ENCODE peak calls at places on chromosomes 6 and 20, in six cellular contexts. V, X, G, U, N and L are unnamed samples.

GRCh38 chr6:30490031-30490876 is 945 bp downstream of the HLA-E start:
- DNase-seq in G (peak), U (peak), N (peak), V (no peak), X (peak), L (no peak)

GRCh38 chr20:11130554-11131166 is 456.9 kb upstream of the JAG1 start:
- DNase-seq in G (no peak), X (no peak), N (no peak), V (no peak), U (no peak), L (no peak)

GRCh38 chr20:346640-347316 is at the start of gene NRSN2:
- DNase-seq in U (no peak), G (peak), N (peak), V (no peak), X (no peak), L (no peak)

GRCh38 chr6:9405369-9405768 is 970.0 kb upstream of the SLC35B3 start:
- DNase-seq in G (no peak), N (no peak), U (no peak), V (peak), X (no peak), L (peak)

GRCh38 chr6:111600588-111601440 is 4.9 kb downstream of the TRAF3IP2 start:
- DNase-seq in G (no peak), N (no peak), V (no peak), X (no peak), U (no peak), L (no peak)

GRCh38 chr6:55040102-55040848 is 134.0 kb upstream of the HCRTR2 start:
- DNase-seq in N (no peak), U (no peak), V (peak), X (no peak), G (no peak), L (peak)

GRCh38 chr20:19964289-19965263 is 52.6 kb upstream of the NAA20 start:
- DNase-seq in U (peak), X (no peak), N (peak), V (peak), G (peak), L (peak)

GRCh38 chr6:131909408-131910218 is 41.6 kb downstream of the CCN2 start:
- DNase-seq in U (peak), V (peak), N (peak), X (peak), G (peak), L (peak)

GRCh38 chr6:37698264-37699137 is 818 bp upstream of the MDGA1 start:
- DNase-seq in G (peak), U (no peak), X (peak), N (peak), V (no peak), L (no peak)

GRCh38 chr20:52060794-52061714 is 130.5 kb downstream of the ZFP64 start:
- DNase-seq in U (no peak), N (peak), V (no peak), X (no peak), G (no peak), L (no peak)

GRCh38 chr6:34531580-34532201 is 24.4 kb downstream of the SPDEF start:
- DNase-seq in X (no peak), G (peak), U (peak), N (no peak), V (peak), L (no peak)

GRCh38 chr6:146914563-146915483 is 289.4 kb upstream of the STXBP5 start:
- DNase-seq in X (no peak), V (peak), U (peak), G (no peak), N (no peak), L (peak)

GRCh38 chr6:169513478-169514193 is 188.2 kb downstream of the WDR27 start:
- DNase-seq in G (no peak), V (no peak), U (no peak), N (no peak), X (no peak), L (no peak)

GRCh38 chr6:18359237-18359885 is 27.8 kb upstream of the RNF144B start:
- DNase-seq in G (no peak), N (no peak), V (no peak), U (no peak), X (no peak), L (no peak)

GRCh38 chr6:9927271-9927670 is 487.6 kb downstream of the TFAP2A start:
- DNase-seq in X (no peak), G (no peak), V (no peak), N (no peak), U (no peak), L (no peak)

GRCh38 chr6:25369450-25370086 is 90.4 kb downstream of the CARMIL1 start:
- DNase-seq in G (no peak), N (peak), U (no peak), V (peak), X (no peak), L (no peak)

GRCh38 chr20:48892849-48893352 is 28.6 kb upstream of the ARFGEF2 start:
- DNase-seq in U (peak), V (no peak), N (no peak), X (no peak), G (no peak), L (no peak)

GRCh38 chr6:14856177-14856576 is 389.7 kb upstream of the JARID2 start:
- DNase-seq in U (no peak), X (no peak), V (no peak), N (no peak), G (peak), L (no peak)

GRCh38 chr6:138523347-138524210 is 24.3 kb upstream of the NHSL1 start:
- DNase-seq in V (no peak), G (no peak), X (no peak), N (no peak), U (no peak), L (no peak)

GRCh38 chr6:6661684-6662083 is 73.2 kb downstream of the LY86 start:
- DNase-seq in U (peak), X (no peak), V (no peak), N (peak), G (no peak), L (no peak)

GRCh38 chr6:35457907-35458306 is 5.8 kb downstream of the FANCE start:
- DNase-seq in U (no peak), X (no peak), V (no peak), N (no peak), G (no peak), L (no peak)

GRCh38 chr6:89379281-89379680 is 26.8 kb upstream of the UBE2J1 start:
- DNase-seq in U (no peak), V (no peak), G (no peak), X (no peak), N (no peak), L (no peak)

GRCh38 chr20:17825251-17825691 is 125.5 kb downstream of the BANF2 start:
- DNase-seq in U (no peak), V (no peak), G (no peak), X (no peak), N (no peak), L (no peak)

GRCh38 chr6:13766201-13766634 is 48.1 kb downstream of the MCUR1 start:
- DNase-seq in G (no peak), U (no peak), V (no peak), X (no peak), N (no peak), L (no peak)

GRCh38 chr6:87473419-87473903 is 687 bp downstream of the SLC35A1 start:
- DNase-seq in N (peak), X (no peak), V (peak), U (no peak), G (no peak), L (peak)

GRCh38 chr6:169820358-169820757 is 68.9 kb downstream of the ERMARD start:
- DNase-seq in G (no peak), N (no peak), U (no peak), V (no peak), X (no peak), L (no peak)

GRCh38 chr6:17905611-17906592 is 81.5 kb downstream of the KIF13A start:
- DNase-seq in U (no peak), G (no peak), X (no peak), N (no peak), V (no peak), L (no peak)

GRCh38 chr20:20317195-20318113 is 50.5 kb upstream of the INSM1 start:
- DNase-seq in N (no peak), X (no peak), G (no peak), V (no peak), U (no peak), L (no peak)

GRCh38 chr6:160978141-160978926 is 13.2 kb upstream of the MAP3K4 start:
- DNase-seq in G (no peak), X (no peak), N (no peak), U (no peak), V (no peak), L (no peak)

GRCh38 chr20:32823078-32823477 is 3.3 kb downstream of the MAPRE1 start:
- DNase-seq in N (no peak), V (peak), G (no peak), X (no peak), U (no peak), L (peak)

GRCh38 chr20:64224344-64225165 is 31.0 kb upstream of the PCMTD2 start:
- DNase-seq in N (no peak), U (no peak), G (no peak), V (peak), X (no peak), L (peak)

GRCh38 chr6:138662474-138662873 is 111.1 kb upstream of the CCDC28A start:
- DNase-seq in V (no peak), X (no peak), G (no peak), N (no peak), U (no peak), L (no peak)

GRCh38 chr6:6900566-6901204 is 207.1 kb upstream of the RREB1 start:
- DNase-seq in U (peak), X (no peak), V (no peak), G (no peak), N (no peak), L (no peak)

GRCh38 chr6:139114741-139115140 is 20.1 kb upstream of the HECA start:
- DNase-seq in U (no peak), V (no peak), X (no peak), G (no peak), N (no peak), L (no peak)

GRCh38 chr6:168124161-168124560 is 45.1 kb upstream of the FRMD1 start:
- DNase-seq in G (no peak), X (no peak), N (peak), U (no peak), V (peak), L (no peak)

GRCh38 chr6:20182069-20182468 is 30.2 kb downstream of the MBOAT1 start:
- DNase-seq in V (no peak), G (no peak), X (no peak), U (no peak), N (no peak), L (no peak)

GRCh38 chr20:32189691-32190607 is 17.6 kb downstream of the PLAGL2 start:
- DNase-seq in G (peak), X (peak), V (no peak), U (no peak), N (peak), L (no peak)

GRCh38 chr6:49423817-49424216 is 39.2 kb downstream of the MMUT start:
- DNase-seq in G (no peak), V (no peak), X (no peak), U (no peak), N (no peak), L (no peak)

GRCh38 chr6:132814716-132815570 is 574 bp downstream of the RPS12 start:
- DNase-seq in G (no peak), N (no peak), X (no peak), V (no peak), U (no peak), L (no peak)

GRCh38 chr6:156933201-156934053 is 156.2 kb downstream of the ARID1B start:
- DNase-seq in G (no peak), N (peak), X (no peak), V (no peak), U (no peak), L (no peak)
- H3K4me3 ChIP-seq in G (no peak), N (no peak), X (no peak), V (no peak), U (no peak), L (no peak)

GRCh38 chr6:65570340-65570739 is 136.7 kb downstream of the EYS start:
- DNase-seq in G (no peak), X (no peak), V (no peak), N (no peak), U (no peak), L (no peak)

GRCh38 chr6:65566117-65566516 is 140.9 kb downstream of the EYS start:
- DNase-seq in G (no peak), U (no peak), N (no peak), X (no peak), V (no peak), L (no peak)

DNA sequence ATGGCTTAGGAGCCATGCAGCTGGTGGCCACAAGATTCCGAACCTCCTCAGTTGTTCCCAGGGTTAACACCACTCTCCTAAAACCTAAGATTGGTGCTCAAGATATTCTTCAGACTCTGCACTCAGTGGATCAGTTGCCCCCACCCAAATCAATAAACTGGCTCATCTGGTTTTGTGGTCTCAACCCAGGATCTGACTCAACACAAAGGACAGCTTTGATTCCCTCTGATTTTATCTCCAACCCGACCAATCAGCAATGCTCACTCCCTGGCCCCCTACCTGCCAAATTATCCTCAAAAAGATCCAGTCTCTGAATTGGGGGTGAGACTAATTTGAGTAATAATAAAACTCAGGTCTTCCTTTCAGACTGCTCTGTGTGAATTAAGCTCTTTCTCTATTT is 137.5 kb downstream of the EYS start:
- DNase-seq in V (no peak), U (no peak), N (no peak), X (no peak), G (no peak), L (no peak)
- H3K4me3 ChIP-seq in V (no peak), U (no peak), N (no peak), X (no peak), G (no peak), L (no peak)

GRCh38 chr20:25469558-25469957 is 62.1 kb downstream of the GINS1 start:
- DNase-seq in U (no peak), G (no peak), N (no peak), V (no peak), X (no peak), L (no peak)
- H3K4me3 ChIP-seq in U (no peak), G (no peak), N (no peak), V (no peak), X (no peak), L (no peak)

GRCh38 chr6:56787209-56787608 is 144.5 kb upstream of the DST start:
- DNase-seq in G (no peak), X (no peak), N (no peak), V (no peak), U (no peak), L (no peak)

GRCh38 chr6:56790424-56790823 is 147.7 kb upstream of the DST start:
- DNase-seq in V (no peak), N (no peak), G (no peak), X (no peak), U (no peak), L (no peak)

GRCh38 chr6:56789879-56790278 is 147.2 kb upstream of the DST start:
- DNase-seq in N (no peak), X (no peak), G (no peak), V (no peak), U (no peak), L (no peak)

GRCh38 chr6:56789342-56789741 is 146.7 kb upstream of the DST start:
- DNase-seq in N (no peak), X (no peak), U (no peak), G (no peak), V (no peak), L (no peak)

GRCh38 chr6:56786256-56786655 is 143.6 kb upstream of the DST start:
- DNase-seq in X (no peak), G (no peak), V (no peak), U (no peak), N (no peak), L (no peak)
- H3K4me3 ChIP-seq in X (no peak), G (no peak), V (no peak), U (no peak), N (no peak), L (no peak)